ENCODE peak calls at places on chromosome 3, in ten cellular contexts. R, U, K, Y, P, G, F, E, L and N are unnamed samples.

GRCh38 chr3:116000315-116000714 is 377.0 kb downstream of the GAP43 start:
- DNase-seq in R (no peak), U (no peak), P (no peak), L (no peak), E (no peak), G (peak), F (no peak), K (peak), Y (no peak), N (no peak)

GRCh38 chr3:155252535-155252934 is 40.9 kb downstream of the STRIT1 start:
- DNase-seq in L (no peak), K (peak), R (no peak), U (no peak), P (no peak), E (no peak), Y (no peak), F (no peak), G (peak), N (no peak)

GRCh38 chr3:104596054-104596453 is 770.7 kb upstream of the ALCAM start:
- DNase-seq in Y (no peak), F (no peak), L (no peak), P (no peak), G (no peak), U (no peak), E (no peak), R (no peak), K (no peak), N (no peak)

GRCh38 chr3:169497567-169498257 is 165.8 kb downstream of the MECOM start:
- DNase-seq in L (no peak), F (no peak), E (no peak), P (no peak), R (no peak), Y (no peak), G (peak), U (no peak), K (peak), N (no peak)

GRCh38 chr3:36704280-36704679 is 60.1 kb downstream of the DCLK3 start:
- DNase-seq in K (no peak), F (no peak), L (no peak), U (no peak), E (no peak), R (no peak), P (no peak), G (no peak), Y (no peak), N (no peak)

GRCh38 chr3:41598804-41599481 is 363.0 kb downstream of the ULK4 start:
- DNase-seq in U (no peak), F (no peak), L (no peak), K (peak), Y (no peak), P (no peak), G (peak), E (no peak), R (no peak), N (no peak)

GRCh38 chr3:69240651-69241578 is 118.5 kb upstream of the LMOD3 start:
- DNase-seq in P (no peak), Y (no peak), U (no peak), K (peak), G (no peak), F (no peak), E (no peak), R (no peak), L (no peak), N (no peak)

GRCh38 chr3:160343132-160343531 is 55.9 kb downstream of the IFT80 start:
- DNase-seq in F (no peak), E (no peak), K (peak), P (no peak), Y (no peak), G (peak), U (peak), R (no peak), L (no peak), N (no peak)

GRCh38 chr3:102353148-102353547 is 81.7 kb upstream of the ZPLD1 start:
- DNase-seq in F (no peak), K (peak), G (no peak), L (no peak), P (no peak), U (no peak), Y (no peak), E (no peak), R (no peak), N (no peak)

GRCh38 chr3:23811919-23812318 is 6.2 kb downstream of the UBE2E1 start:
- DNase-seq in E (no peak), U (peak), L (no peak), Y (no peak), F (no peak), R (no peak), K (no peak), P (no peak), G (no peak), N (no peak)

GRCh38 chr3:136518102-136518501 is 234.1 kb downstream of the STAG1 start:
- DNase-seq in G (no peak), U (no peak), P (no peak), Y (no peak), L (no peak), K (no peak), R (no peak), F (no peak), E (no peak), N (no peak)

GRCh38 chr3:68403741-68404140 is 528.6 kb downstream of the TAFA4 start:
- DNase-seq in F (no peak), G (no peak), P (no peak), R (no peak), Y (no peak), U (no peak), K (no peak), E (no peak), L (no peak), N (no peak)

GRCh38 chr3:172332256-172333041 is 115.8 kb downstream of the GHSR start:
- DNase-seq in F (no peak), E (no peak), U (peak), K (peak), Y (no peak), G (peak), P (peak), R (no peak), L (no peak), N (peak)

GRCh38 chr3:41111011-41111410 is 88.3 kb upstream of the CTNNB1 start:
- DNase-seq in K (no peak), F (no peak), E (no peak), G (no peak), Y (no peak), R (no peak), L (no peak), U (no peak), P (no peak), N (no peak)

GRCh38 chr3:169772530-169772950 is 656 bp upstream of the MYNN start:
- DNase-seq in L (no peak), F (peak), Y (peak), R (no peak), K (peak), P (peak), U (peak), G (peak), E (peak), N (no peak)

GRCh38 chr3:141465221-141465620 is 21.6 kb upstream of the RASA2 start:
- DNase-seq in F (no peak), P (no peak), Y (no peak), R (no peak), L (no peak), E (no peak), G (peak), U (no peak), K (peak), N (no peak)

GRCh38 chr3:173785004-173785403 is 387.5 kb downstream of the NLGN1 start:
- DNase-seq in Y (no peak), L (no peak), P (peak), F (no peak), U (no peak), E (no peak), G (no peak), K (no peak), R (no peak), N (no peak)

GRCh38 chr3:72011495-72011894 is 226.5 kb upstream of the PROK2 start:
- DNase-seq in R (no peak), U (no peak), E (no peak), F (no peak), Y (no peak), G (peak), K (peak), L (no peak), P (no peak), N (no peak)

GRCh38 chr3:62833538-62833937 is 41.7 kb downstream of the CADPS start:
- DNase-seq in Y (no peak), E (no peak), G (peak), L (no peak), U (no peak), K (no peak), P (no peak), F (no peak), R (no peak), N (no peak)

GRCh38 chr3:50345586-50345985 is at the start of gene ZMYND10:
- DNase-seq in L (peak), F (peak), R (peak), U (peak), G (peak), K (peak), Y (no peak), P (peak), E (no peak), N (peak)

GRCh38 chr3:61663728-61664492 is 102.5 kb downstream of the PTPRG start:
- DNase-seq in Y (no peak), L (no peak), G (peak), U (no peak), K (peak), P (no peak), E (no peak), F (no peak), R (no peak), N (no peak)

GRCh38 chr3:71254251-71254650 is 329.3 kb downstream of the FOXP1 start:
- DNase-seq in P (no peak), G (no peak), F (no peak), R (no peak), U (no peak), Y (no peak), L (no peak), K (peak), E (no peak), N (no peak)

GRCh38 chr3:127961963-127962362 is 46.9 kb downstream of the KBTBD12 start:
- DNase-seq in K (no peak), G (peak), U (no peak), F (no peak), L (no peak), R (no peak), Y (no peak), P (no peak), E (no peak), N (no peak)

GRCh38 chr3:49896345-49896744 is 7.3 kb downstream of the MST1R start:
- DNase-seq in F (no peak), Y (no peak), E (no peak), K (no peak), L (no peak), P (no peak), G (no peak), U (no peak), R (no peak), N (no peak)

GRCh38 chr3:127019449-127019848 is 36.5 kb downstream of the PLXNA1 start:
- DNase-seq in L (no peak), R (no peak), U (no peak), K (no peak), G (peak), P (no peak), E (no peak), Y (no peak), F (no peak), N (no peak)

GRCh38 chr3:24135280-24135679 is 190.2 kb downstream of the NR1D2 start:
- DNase-seq in G (no peak), L (no peak), P (no peak), R (no peak), K (no peak), E (no peak), U (no peak), Y (no peak), F (no peak), N (no peak)

GRCh38 chr3:171377859-171378258 is 82.3 kb downstream of the TNIK start:
- DNase-seq in U (no peak), E (no peak), P (no peak), R (no peak), L (no peak), G (no peak), F (no peak), Y (no peak), K (no peak), N (no peak)

GRCh38 chr3:17088602-17089313 is 204.0 kb downstream of the PLCL2 start:
- DNase-seq in K (no peak), L (no peak), Y (no peak), E (peak), P (no peak), F (no peak), R (no peak), U (no peak), G (no peak), N (peak)

GRCh38 chr3:171257251-171258179 is 202.7 kb downstream of the TNIK start:
- DNase-seq in U (no peak), F (no peak), L (no peak), G (peak), E (no peak), R (no peak), P (no peak), Y (no peak), K (no peak), N (no peak)

GRCh38 chr3:148646126-148646660 is 51.5 kb upstream of the AGTR1 start:
- DNase-seq in G (peak), U (no peak), K (peak), R (no peak), F (no peak), P (no peak), L (no peak), E (no peak), Y (no peak), N (no peak)

GRCh38 chr3:52537726-52538421 is 1.5 kb downstream of the UQCC5 start:
- DNase-seq in F (no peak), Y (no peak), L (no peak), E (no peak), P (no peak), R (no peak), G (no peak), U (no peak), K (no peak), N (no peak)

GRCh38 chr3:193145248-193145647 is 95.8 kb upstream of the PLAAT1 start:
- DNase-seq in R (no peak), U (no peak), F (no peak), K (no peak), Y (no peak), L (no peak), E (no peak), P (no peak), G (no peak), N (no peak)

DNA sequence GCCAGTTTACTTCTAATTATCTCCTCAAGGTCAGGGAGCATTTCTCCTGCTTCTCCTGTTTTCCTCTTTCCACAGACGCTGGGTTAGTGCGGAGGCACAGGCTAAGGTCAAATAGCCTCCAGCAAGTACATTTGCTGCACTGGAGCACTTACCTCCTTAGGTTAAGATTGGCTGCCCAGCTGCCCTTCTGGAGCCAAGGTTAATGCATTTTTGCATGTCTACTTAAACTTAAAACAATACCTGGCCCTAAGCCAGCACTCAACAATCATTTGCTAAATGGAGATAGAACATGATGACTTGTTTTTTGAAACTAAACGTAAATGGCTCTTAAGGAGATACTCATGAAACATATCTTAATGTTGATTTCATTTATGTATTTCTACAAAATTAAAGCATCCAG is 83.5 kb downstream of the SSR3 start:
- DNase-seq in Y (no peak), R (no peak), U (no peak), P (no peak), E (no peak), L (no peak), G (no peak), F (no peak), K (peak), N (no peak)
- TF ChIP-seq CTCF in Y (no peak), R (no peak), U (no peak), P (no peak), E (no peak), L (no peak), G (no peak), F (no peak), K (no peak), N (no peak)

GRCh38 chr3:114155370-114155821 is 23.5 kb downstream of the DRD3 start:
- DNase-seq in R (no peak), F (no peak), G (peak), Y (no peak), K (peak), U (peak), L (no peak), P (peak), E (no peak), N (peak)
- TF ChIP-seq CTCF in R (peak), F (no peak), G (peak), Y (no peak), K (peak), U (peak), L (peak), P (peak), E (peak), N (peak)

DNA sequence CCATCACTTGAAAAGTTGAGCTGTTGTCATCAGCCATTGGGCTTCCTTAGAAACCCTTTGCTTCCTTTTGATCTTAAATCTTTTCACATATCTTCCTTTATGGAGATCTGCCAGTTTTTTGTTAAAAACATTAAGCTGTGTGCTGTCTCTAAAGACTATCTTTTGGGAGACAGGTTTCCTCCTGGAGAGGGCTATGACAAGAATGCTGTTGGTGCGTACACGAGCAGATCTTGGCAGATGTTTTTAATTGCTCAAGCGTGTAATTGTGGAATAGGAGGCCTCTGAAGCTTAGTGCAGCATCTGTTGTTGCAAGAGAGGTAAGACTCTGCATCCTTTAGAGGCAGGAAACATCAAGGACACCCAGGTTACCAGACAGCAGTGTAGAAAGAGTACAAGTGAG is 56.8 kb downstream of the PHLDB2 start:
- DNase-seq in R (no peak), Y (no peak), U (no peak), E (no peak), F (no peak), K (no peak), L (no peak), G (peak), P (no peak), N (no peak)
- TF ChIP-seq CTCF in R (no peak), Y (no peak), U (no peak), E (no peak), F (no peak), K (no peak), L (no peak), G (no peak), P (no peak), N (no peak)

DNA sequence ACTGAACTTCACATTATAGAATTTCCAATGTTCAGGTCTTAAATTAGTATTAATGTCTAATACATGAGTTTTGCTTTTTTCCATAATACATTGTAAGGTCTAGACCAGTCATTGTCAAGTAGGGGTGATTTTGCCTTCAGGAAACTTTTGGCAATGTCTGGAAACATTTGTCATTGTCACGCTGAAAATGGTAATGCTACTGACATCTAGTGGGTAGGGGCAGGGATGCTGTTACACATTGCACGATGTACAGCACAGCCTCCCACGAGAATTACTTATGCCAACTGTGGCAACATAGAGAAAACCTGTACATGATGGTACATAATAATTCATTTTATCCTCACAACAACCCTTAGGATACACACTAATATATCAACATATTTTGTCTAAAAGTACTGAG is 384.1 kb downstream of the CADM2 start:
- DNase-seq in R (no peak), G (no peak), K (no peak), L (no peak), F (no peak), E (no peak), U (peak), Y (no peak), P (no peak), N (no peak)
- TF ChIP-seq CTCF in R (peak), G (peak), K (no peak), L (no peak), F (no peak), E (no peak), U (no peak), Y (no peak), P (peak), N (no peak)

GRCh38 chr3:125061170-125061569 is 5.4 kb upstream of the HEG1 start:
- DNase-seq in P (no peak), E (no peak), R (peak), G (no peak), U (no peak), L (no peak), Y (peak), K (peak), F (no peak), N (no peak)

GRCh38 chr3:125058959-125059358 is 3.2 kb upstream of the HEG1 start:
- DNase-seq in R (no peak), F (no peak), U (no peak), L (no peak), Y (no peak), K (no peak), P (no peak), E (no peak), G (no peak), N (no peak)

GRCh38 chr3:125058529-125058928 is 2.7 kb upstream of the HEG1 start:
- DNase-seq in E (no peak), F (no peak), K (no peak), G (no peak), P (no peak), Y (no peak), L (no peak), R (no peak), U (no peak), N (no peak)

GRCh38 chr3:125061646-125062045 is 5.8 kb upstream of the HEG1 start:
- DNase-seq in P (no peak), F (no peak), K (peak), L (no peak), R (no peak), E (no peak), Y (no peak), G (no peak), U (no peak), N (no peak)

DNA sequence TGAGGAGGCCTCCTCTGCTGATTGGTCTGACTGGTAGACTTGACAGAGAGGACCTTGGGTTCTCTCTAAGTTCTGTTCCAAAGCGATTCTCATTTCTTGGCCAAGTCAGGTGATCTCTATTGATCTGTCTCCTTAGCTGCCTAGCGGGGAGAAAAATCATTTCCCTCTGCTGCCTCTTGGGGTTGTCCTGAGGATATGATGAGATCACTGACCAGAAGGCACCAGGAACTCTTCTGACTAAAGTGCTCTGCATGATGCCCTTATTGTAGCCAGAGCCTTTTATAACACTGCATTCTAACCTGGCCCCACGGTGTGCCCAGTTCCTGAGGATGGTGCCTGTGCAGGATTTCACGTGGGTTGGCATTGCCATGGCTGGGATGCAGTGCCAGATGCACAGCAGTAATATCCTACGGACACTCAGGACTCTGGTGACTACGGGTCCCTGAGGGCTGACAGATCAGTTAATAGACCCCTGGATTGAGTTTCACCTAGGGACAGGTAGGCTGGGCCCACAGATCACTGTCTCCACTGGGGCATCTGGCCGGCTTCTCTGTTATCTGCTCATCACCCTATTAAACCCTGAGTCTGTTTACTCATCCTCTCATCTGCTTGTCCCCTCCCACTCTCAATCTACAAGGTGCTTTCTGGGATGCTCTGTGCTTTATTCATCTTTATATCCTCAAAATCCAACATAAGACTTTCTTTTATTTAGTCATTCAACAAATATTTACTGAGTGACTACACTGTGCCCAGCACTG is 3.9 kb upstream of the HEG1 start:
- DNase-seq in Y (no peak), F (no peak), P (no peak), L (no peak), K (peak), R (no peak), U (no peak), G (no peak), E (no peak), N (no peak)
- TF ChIP-seq CTCF in Y (no peak), F (no peak), P (no peak), L (no peak), K (peak), R (no peak), U (no peak), G (no peak), E (no peak), N (no peak)